ENCODE peak calls at places on chromosomes 4 and X, in ten cellular contexts. M is uterus, J is adrenal gland, L is heart left ventricle, O is body of pancreas, E is stomach, H is HCT116, K is breast epithelium, Q is right lobe of liver, A is K562. B is an unnamed sample.

GRCh38 chr4:184475096-184475461 is 729 bp upstream of the IRF2 start:
- DNase-seq in M (peak; percentile 66), J (peak; percentile 54), L (peak; percentile 51), O (peak; percentile 44), E (peak; percentile 57), H (no peak), K (no peak), Q (peak; percentile 66), A (peak; percentile 72), B (peak; percentile 87)

GRCh38 chr4:87451537-87451936 is 29.2 kb downstream of the NUDT9 start:
- DNase-seq in M (no peak), J (no peak), L (no peak), O (no peak), E (no peak), H (no peak), K (no peak), Q (no peak), A (no peak), B (no peak)

GRCh38 chr4:67083496-67083895 is 461.8 kb downstream of the CENPC start:
- DNase-seq in M (no peak), J (no peak), L (no peak), O (no peak), E (no peak), H (no peak), K (no peak), Q (no peak), A (no peak), B (no peak)

GRCh38 chr4:8607603-8608481 is 15.3 kb downstream of the CPZ start:
- DNase-seq in M (no peak), J (peak; percentile 29), L (no peak), O (peak; percentile 35), E (peak; percentile 38), H (no peak), K (no peak), Q (no peak), A (peak; percentile 82), B (peak; percentile 84)

GRCh38 chrX:2614911-2615310 is 76.2 kb upstream of the CD99 start:
- DNase-seq in M (no peak), J (no peak), L (no peak), O (no peak), E (no peak), H (no peak), K (no peak), Q (no peak), A (no peak), B (no peak)

GRCh38 chr4:47836655-47837581 is 949 bp downstream of the CORIN start:
- DNase-seq in M (peak; percentile 76), J (peak; percentile 70), L (peak; percentile 92), O (peak; percentile 82), E (peak; percentile 81), H (no peak), K (peak; percentile 74), Q (peak; percentile 90), A (peak; percentile 14), B (peak; percentile 88)

GRCh38 chr4:27046851-27047250 is 186.2 kb downstream of the STIM2 start:
- DNase-seq in M (no peak), J (no peak), L (no peak), O (no peak), E (no peak), H (no peak), K (no peak), Q (no peak), A (no peak), B (no peak)

GRCh38 chrX:49610718-49611310 is 12.0 kb downstream of the GAGE1 start:
- DNase-seq in M (no peak), J (no peak), L (no peak), O (no peak), E (no peak), H (no peak), K (no peak), Q (no peak), A (no peak), B (no peak)

GRCh38 chrX:37455381-37455780 is 106.2 kb downstream of the PRRG1 start:
- DNase-seq in M (no peak), J (no peak), L (no peak), O (no peak), E (no peak), H (no peak), K (no peak), Q (no peak), A (no peak), B (no peak)

GRCh38 chr4:3783691-3784306 is 17.6 kb downstream of the ADRA2C start:
- DNase-seq in M (no peak), J (no peak), L (no peak), O (peak; percentile 33), E (no peak), H (no peak), K (no peak), Q (no peak), A (peak; percentile 68), B (no peak)

GRCh38 chr4:5912614-5913019 is 19.7 kb upstream of the CRMP1 start:
- DNase-seq in M (no peak), J (no peak), L (no peak), O (no peak), E (no peak), H (no peak), K (no peak), Q (no peak), A (no peak), B (no peak)

DNA sequence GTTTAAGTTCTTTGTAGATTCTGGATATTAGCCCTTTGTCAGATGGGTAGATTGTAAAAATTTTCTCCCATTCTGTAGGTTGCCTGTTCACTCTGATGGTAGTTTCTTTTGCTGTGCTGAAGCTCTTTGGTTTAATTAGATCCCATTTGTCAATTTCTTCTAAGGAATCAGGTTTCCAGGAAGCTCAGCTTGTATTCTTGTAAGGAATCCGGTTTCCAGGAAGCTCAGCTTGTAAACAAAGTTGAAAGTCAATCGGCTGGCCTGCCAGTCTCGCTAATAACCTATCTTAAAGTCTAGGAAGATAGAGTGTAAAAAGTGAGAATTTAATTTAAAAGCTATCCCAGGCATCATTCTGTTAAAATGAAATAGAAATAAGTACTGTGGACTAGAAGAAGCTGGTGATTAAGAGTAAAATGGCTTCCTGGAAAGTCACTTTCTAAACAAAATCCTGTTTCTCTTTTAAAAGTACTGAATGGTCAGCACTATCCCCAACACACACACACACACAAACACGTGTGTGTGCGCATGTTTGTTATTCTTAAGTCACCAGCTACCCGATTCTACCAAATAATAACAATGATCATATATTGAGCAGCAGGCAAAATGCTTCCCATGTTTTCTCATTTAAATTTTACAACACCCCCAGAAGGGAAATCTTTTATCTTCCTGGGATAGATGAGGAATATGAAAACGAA is 171.7 kb downstream of the PAPSS1 start:
- DNase-seq in M (no peak), J (no peak), L (no peak), O (no peak), E (no peak), H (no peak), K (no peak), Q (no peak), A (no peak), B (no peak)
- H3K4me3 ChIP-seq in M (no peak overlapping the region), J (no peak overlapping the region), L (no peak overlapping the region), O (no peak overlapping the region), E (no peak overlapping the region), H (no peak overlapping the region), K (no peak overlapping the region), Q (no peak overlapping the region), A (no peak overlapping the region), B (no peak overlapping the region)

DNA sequence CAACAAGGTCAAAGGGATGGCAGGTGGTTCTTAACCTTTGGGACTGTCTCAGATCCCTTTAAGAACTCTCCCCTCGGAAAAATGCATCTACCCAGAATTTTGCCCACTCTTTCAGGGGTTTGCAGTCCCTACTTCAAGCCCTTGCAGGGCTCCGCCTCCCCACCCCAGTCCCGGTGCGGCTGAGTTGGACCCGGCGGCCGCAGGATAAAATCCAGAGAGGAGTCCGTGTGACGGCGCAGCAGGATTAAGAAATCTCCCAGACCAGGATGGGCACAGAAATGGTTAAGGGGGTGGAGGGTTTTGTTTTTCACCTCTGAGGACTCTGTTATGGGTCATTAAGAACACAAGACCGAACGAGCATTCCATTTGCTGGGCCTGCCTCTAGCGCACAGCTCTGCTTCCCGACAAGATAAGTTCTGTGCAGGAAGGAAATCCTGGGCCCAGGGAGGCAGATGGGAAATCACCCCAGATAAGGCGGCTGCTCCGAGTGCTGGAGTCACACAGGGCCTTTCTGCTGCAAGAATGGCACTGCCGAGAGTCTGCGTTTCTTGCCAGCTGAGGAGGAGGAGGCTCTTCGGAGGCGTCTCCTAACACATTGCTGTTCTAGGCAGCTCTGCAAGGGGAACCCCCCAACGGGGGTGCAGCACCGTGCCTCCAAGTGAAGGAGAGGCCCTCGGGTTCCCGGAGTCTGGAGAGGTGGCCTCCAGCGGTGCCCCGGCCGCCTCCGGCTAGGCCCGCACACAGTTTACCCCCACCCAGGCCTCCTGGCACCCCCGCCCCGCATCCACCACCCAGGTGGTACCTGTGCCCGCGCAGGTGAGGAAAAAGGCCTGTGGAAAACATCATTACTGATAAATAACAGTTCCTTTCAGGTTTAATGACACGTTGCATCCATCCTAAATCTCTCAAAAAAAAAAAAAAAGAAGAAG is 277.6 kb downstream of the BCOR start:
- DNase-seq in M (no peak), J (no peak), L (peak; percentile 44), O (no peak), E (peak; percentile 29), H (no peak), K (no peak), Q (no peak), A (no peak), B (peak; percentile 70)
- H3K4me1 ChIP-seq in M (no peaks in the 10 kb centered on the region), J (no peaks in the 10 kb centered on the region), L (no peaks in the 10 kb centered on the region), O (peaks cover 7% of the 10 kb centered on the region), E (no peaks in the 10 kb centered on the region), H (no peaks in the 10 kb centered on the region), K (no peaks in the 10 kb centered on the region), Q (no peaks in the 10 kb centered on the region), A (peaks cover 10% of the 10 kb centered on the region), B (no peaks in the 10 kb centered on the region)

DNA sequence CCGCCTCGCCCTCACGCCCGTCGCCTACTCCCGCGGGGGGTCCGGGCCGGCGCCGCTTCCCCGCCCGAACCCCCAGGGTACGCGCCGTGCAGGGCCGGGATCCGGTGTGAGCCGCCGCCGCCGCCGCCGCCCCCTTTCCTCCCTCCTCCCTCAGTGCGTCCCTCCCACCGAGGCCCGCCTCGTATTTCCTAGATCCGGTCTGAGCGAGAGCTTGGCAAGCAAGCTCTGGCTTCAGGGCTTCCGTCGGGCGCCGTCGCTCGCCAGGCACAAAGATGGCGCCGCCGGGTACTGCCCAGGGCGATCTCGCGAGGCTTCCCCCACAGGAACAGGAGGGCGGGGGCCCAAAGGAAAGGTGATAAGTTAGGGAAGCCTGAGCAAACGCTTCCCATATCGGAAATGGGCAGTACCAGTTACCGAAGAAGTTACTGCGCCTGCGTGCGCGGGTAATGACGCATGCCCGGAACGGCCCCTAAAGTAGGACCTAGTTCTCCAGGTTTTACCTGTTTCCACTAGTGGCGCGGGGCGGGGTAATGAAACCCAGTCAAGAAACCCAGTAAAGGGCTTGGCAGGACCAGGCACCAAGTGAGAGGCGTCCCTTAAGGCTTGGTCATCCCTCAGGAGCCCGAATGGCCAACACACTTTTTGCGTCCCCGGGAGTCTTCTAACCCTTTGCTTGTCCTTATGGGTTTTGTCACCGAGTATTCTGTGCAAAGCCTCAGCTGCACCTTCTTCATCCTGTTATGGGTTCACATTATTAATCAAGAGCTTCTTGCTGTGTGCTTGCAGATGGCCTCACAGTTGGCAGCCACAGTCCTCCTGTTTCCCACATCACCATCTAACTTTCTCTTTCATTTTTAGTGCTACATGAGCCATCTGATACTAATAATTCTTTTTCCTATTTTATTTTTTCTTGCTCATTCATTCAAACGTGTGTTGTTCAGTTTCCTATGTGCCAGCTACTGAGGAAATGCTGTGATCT is at the start of gene TAB3:
- DNase-seq in M (peak; percentile 95), J (peak; percentile 93), L (peak; percentile 96), O (peak; percentile 97), E (peak; percentile 96), H (peak; percentile 93), K (peak; percentile 91), Q (peak; percentile 96), A (peak; percentile 93), B (peak; percentile 97)
- TF ChIP-seq POLR2A in M (peak; percentile 67), J (peak; percentile 63), L (no peak), O (peak; percentile 67), E (no peak), H (no peak), K (no peak), Q (peak; percentile 46), A (peak; percentile 51), B (no peak)

GRCh38 chr4:56506110-56506705 is 617 bp downstream of the ARL9 start:
- DNase-seq in M (no peak), J (no peak), L (no peak), O (no peak), E (no peak), H (no peak), K (no peak), Q (no peak), A (no peak), B (no peak)
- H3K4me3 ChIP-seq in M (peak overlapping the region; percentile 43), J (peak overlapping the region; percentile 54), L (no peak overlapping the region), O (no peak overlapping the region), E (peak overlapping the region; percentile 55), H (no peak overlapping the region), K (peak overlapping the region; percentile 74), Q (peak overlapping the region; percentile 49), A (no peak overlapping the region), B (peak overlapping the region; percentile 42)